ENCODE peak calls at places on chromosomes 13 and 19, in eight cellular contexts. One of them, this sample, is unnamed.

GRCh38 chr19:38165335-38165734 is 58.7 kb downstream of the DPF1 start:
- DNase-seq in AG09319: no peak
- DNase-seq in activated T-cell treated with anti-CD3 and anti-CD28 coated beads for 48 hours: no peak
- DNase-seq in AML-193: no peak
- DNase-seq in EL: no peak
- DNase-seq in dorsolateral prefrontal cortex: no peak
- DNase-seq in fibroblast of pulmonary artery: no peak
- DNase-seq in epithelial cell of proximal tubule: no peak
- DNase-seq in this sample: no peak

GRCh38 chr13:110398564-110399507 is 91.8 kb downstream of the COL4A2 start:
- DNase-seq in AG09319: no peak
- DNase-seq in activated T-cell treated with anti-CD3 and anti-CD28 coated beads for 48 hours: no peak
- DNase-seq in AML-193: no peak
- DNase-seq in EL: peak; percentile 64
- DNase-seq in dorsolateral prefrontal cortex: no peak
- DNase-seq in fibroblast of pulmonary artery: peak; percentile 80
- DNase-seq in epithelial cell of proximal tubule: no peak
- DNase-seq in this sample: no peak

GRCh38 chr13:60647547-60647946 is 250.5 kb downstream of the TDRD3 start:
- DNase-seq in AG09319: no peak
- DNase-seq in activated T-cell treated with anti-CD3 and anti-CD28 coated beads for 48 hours: no peak
- DNase-seq in AML-193: no peak
- DNase-seq in EL: no peak
- DNase-seq in dorsolateral prefrontal cortex: no peak
- DNase-seq in fibroblast of pulmonary artery: no peak
- DNase-seq in epithelial cell of proximal tubule: no peak
- DNase-seq in this sample: no peak

GRCh38 chr19:49592486-49593232 is 1.7 kb downstream of the PRR12 start:
- DNase-seq in AG09319: no peak
- DNase-seq in activated T-cell treated with anti-CD3 and anti-CD28 coated beads for 48 hours: peak; percentile 15
- DNase-seq in AML-193: no peak
- DNase-seq in EL: peak; percentile 41
- DNase-seq in dorsolateral prefrontal cortex: no peak
- DNase-seq in fibroblast of pulmonary artery: no peak
- DNase-seq in epithelial cell of proximal tubule: no peak
- DNase-seq in this sample: peak; percentile 35

GRCh38 chr13:74005320-74006154 is 128.7 kb downstream of the KLF12 start:
- DNase-seq in AG09319: no peak
- DNase-seq in activated T-cell treated with anti-CD3 and anti-CD28 coated beads for 48 hours: no peak
- DNase-seq in AML-193: no peak
- DNase-seq in EL: no peak
- DNase-seq in dorsolateral prefrontal cortex: no peak
- DNase-seq in fibroblast of pulmonary artery: no peak
- DNase-seq in epithelial cell of proximal tubule: no peak
- DNase-seq in this sample: no peak

GRCh38 chr13:110392510-110393233 is 85.6 kb downstream of the COL4A2 start:
- DNase-seq in AG09319: no peak
- DNase-seq in activated T-cell treated with anti-CD3 and anti-CD28 coated beads for 48 hours: no peak
- DNase-seq in AML-193: no peak
- DNase-seq in EL: peak; percentile 68
- DNase-seq in dorsolateral prefrontal cortex: no peak
- DNase-seq in fibroblast of pulmonary artery: peak; percentile 96
- DNase-seq in epithelial cell of proximal tubule: no peak
- DNase-seq in this sample: no peak

GRCh38 chr13:75507027-75508001 is 25.3 kb upstream of the TBC1D4 start:
- DNase-seq in AG09319: no peak
- DNase-seq in activated T-cell treated with anti-CD3 and anti-CD28 coated beads for 48 hours: no peak
- DNase-seq in AML-193: no peak
- DNase-seq in EL: no peak
- DNase-seq in dorsolateral prefrontal cortex: no peak
- DNase-seq in fibroblast of pulmonary artery: no peak
- DNase-seq in epithelial cell of proximal tubule: no peak
- DNase-seq in this sample: peak; percentile 58

GRCh38 chr13:47726394-47726793 is 274.7 kb downstream of the SUCLA2 start:
- DNase-seq in AG09319: no peak
- DNase-seq in activated T-cell treated with anti-CD3 and anti-CD28 coated beads for 48 hours: no peak
- DNase-seq in AML-193: no peak
- DNase-seq in EL: peak; percentile 6
- DNase-seq in dorsolateral prefrontal cortex: no peak
- DNase-seq in fibroblast of pulmonary artery: no peak
- DNase-seq in epithelial cell of proximal tubule: no peak
- DNase-seq in this sample: no peak

GRCh38 chr19:14479985-14480694 is 5.0 kb upstream of the PTGER1 start:
- DNase-seq in AG09319: no peak
- DNase-seq in activated T-cell treated with anti-CD3 and anti-CD28 coated beads for 48 hours: peak; percentile 75
- DNase-seq in AML-193: peak; percentile 33
- DNase-seq in EL: peak; percentile 23
- DNase-seq in dorsolateral prefrontal cortex: peak; percentile 25
- DNase-seq in fibroblast of pulmonary artery: no peak
- DNase-seq in epithelial cell of proximal tubule: no peak
- DNase-seq in this sample: peak; percentile 51

GRCh38 chr19:40416918-40417713 is 3.9 kb upstream of the PRX start:
- DNase-seq in AG09319: no peak
- DNase-seq in activated T-cell treated with anti-CD3 and anti-CD28 coated beads for 48 hours: no peak
- DNase-seq in AML-193: no peak
- DNase-seq in EL: peak; percentile 53
- DNase-seq in dorsolateral prefrontal cortex: no peak
- DNase-seq in fibroblast of pulmonary artery: peak; percentile 20
- DNase-seq in epithelial cell of proximal tubule: no peak
- DNase-seq in this sample: peak; percentile 15

GRCh38 chr13:106210327-106210726 is 325.1 kb downstream of the EFNB2 start:
- DNase-seq in AG09319: no peak
- DNase-seq in activated T-cell treated with anti-CD3 and anti-CD28 coated beads for 48 hours: no peak
- DNase-seq in AML-193: no peak
- DNase-seq in EL: no peak
- DNase-seq in dorsolateral prefrontal cortex: no peak
- DNase-seq in fibroblast of pulmonary artery: peak; percentile 21
- DNase-seq in epithelial cell of proximal tubule: no peak
- DNase-seq in this sample: no peak

GRCh38 chr13:111873676-111874178 is 193.2 kb upstream of the SOX1 start:
- DNase-seq in AG09319: no peak
- DNase-seq in activated T-cell treated with anti-CD3 and anti-CD28 coated beads for 48 hours: no peak
- DNase-seq in AML-193: no peak
- DNase-seq in EL: no peak
- DNase-seq in dorsolateral prefrontal cortex: no peak
- DNase-seq in fibroblast of pulmonary artery: no peak
- DNase-seq in epithelial cell of proximal tubule: no peak
- DNase-seq in this sample: no peak